ENCODE peak calls at places on chromosomes 2 and 18, in five cellular contexts. One of them, this sample, is unnamed.

GRCh38 chr2:140033638-140034037 is 1253.4 kb upstream of the NXPH2 start:
- DNase-seq in AG09309: no peak
- DNase-seq in MM.1S: no peak
- DNase-seq in Calu3: no peak
- DNase-seq in GDM1: no peak
- DNase-seq in this sample: no peak

GRCh38 chr2:123732563-123732962 is 292.5 kb upstream of the CNTNAP5 start:
- DNase-seq in AG09309: no peak
- DNase-seq in MM.1S: no peak
- DNase-seq in Calu3: no peak
- DNase-seq in GDM1: no peak
- DNase-seq in this sample: no peak

GRCh38 chr2:162925595-162925994 is 87.0 kb upstream of the KCNH7 start:
- DNase-seq in AG09309: no peak
- DNase-seq in MM.1S: peak
- DNase-seq in Calu3: no peak
- DNase-seq in GDM1: no peak
- DNase-seq in this sample: no peak

GRCh38 chr2:146123714-146124113 is 1603.8 kb upstream of the ZEB2 start:
- DNase-seq in AG09309: no peak
- DNase-seq in MM.1S: no peak
- DNase-seq in Calu3: no peak
- DNase-seq in GDM1: no peak
- DNase-seq in this sample: no peak

GRCh38 chr18:55522011-55522410 is 66.0 kb downstream of the TCF4 start:
- DNase-seq in AG09309: no peak
- DNase-seq in MM.1S: peak
- DNase-seq in Calu3: peak
- DNase-seq in GDM1: no peak
- DNase-seq in this sample: peak

GRCh38 chr18:68861365-68861764 is 63.5 kb downstream of the CCDC102B start:
- DNase-seq in AG09309: no peak
- DNase-seq in MM.1S: no peak
- DNase-seq in Calu3: no peak
- DNase-seq in GDM1: no peak
- DNase-seq in this sample: no peak

GRCh38 chr2:170498559-170498958 is 216.6 kb upstream of the SP5 start:
- DNase-seq in AG09309: no peak
- DNase-seq in MM.1S: no peak
- DNase-seq in Calu3: no peak
- DNase-seq in GDM1: no peak
- DNase-seq in this sample: no peak

GRCh38 chr2:122988395-122989221 is 1036.5 kb upstream of the CNTNAP5 start:
- DNase-seq in AG09309: no peak
- DNase-seq in MM.1S: no peak
- DNase-seq in Calu3: no peak
- DNase-seq in GDM1: no peak
- DNase-seq in this sample: no peak

GRCh38 chr2:237067985-237068576 is 17.6 kb upstream of the COPS8 start:
- DNase-seq in AG09309: no peak
- DNase-seq in MM.1S: no peak
- DNase-seq in Calu3: no peak
- DNase-seq in GDM1: no peak
- DNase-seq in this sample: no peak

GRCh38 chr2:36820942-36821605 is 124.6 kb downstream of the VIT start:
- DNase-seq in AG09309: no peak
- DNase-seq in MM.1S: no peak
- DNase-seq in Calu3: no peak
- DNase-seq in GDM1: no peak
- DNase-seq in this sample: peak